ENCODE peak calls at places on chromosomes 16 and 17, in seven cellular contexts. S, B, X, R, A, W and V are unnamed samples. For H3K4me1, the result is how much of the 10 kb centered on the place peaks cover.

GRCh38 chr16:8863594-8864424 is 5.0 kb downstream of the CARHSP1 start:
- DNase-seq in B (no peak), X (no peak), W (peak), S (no peak), A (no peak), R (no peak), V (peak)

GRCh38 chr16:88638323-88639230 is at the start of gene IL17C:
- DNase-seq in A (no peak), R (no peak), S (peak), B (no peak), W (peak), X (no peak), V (no peak)

GRCh38 chr17:1031711-1032110 is 34.8 kb downstream of the TIMM22 start:
- DNase-seq in A (no peak), B (no peak), S (no peak), X (no peak), R (peak), W (no peak), V (no peak)

GRCh38 chr17:72943826-72944689 is 148.4 kb downstream of the SLC39A11 start:
- DNase-seq in R (no peak), X (no peak), W (no peak), B (no peak), A (no peak), S (no peak), V (no peak)

GRCh38 chr17:7014995-7015586 is 2.7 kb downstream of the RNASEK start:
- DNase-seq in R (no peak), W (no peak), A (no peak), X (no peak), B (no peak), S (peak), V (no peak)

GRCh38 chr17:4162775-4163498 is 19.9 kb downstream of the CYB5D2 start:
- DNase-seq in A (no peak), S (no peak), R (no peak), X (no peak), W (no peak), B (no peak), V (peak)

GRCh38 chr17:78476149-78476548 is 97.7 kb downstream of the PGS1 start:
- DNase-seq in B (no peak), A (no peak), S (no peak), X (no peak), W (no peak), R (no peak), V (no peak)

GRCh38 chr17:15154618-15155017 is 110.5 kb downstream of the PMP22 start:
- DNase-seq in S (no peak), R (no peak), B (no peak), X (no peak), A (no peak), W (no peak), V (no peak)

GRCh38 chr17:42313773-42314566 is 25.7 kb downstream of the STAT5A start:
- DNase-seq in A (no peak), R (no peak), S (peak), X (no peak), W (no peak), B (no peak), V (no peak)

GRCh38 chr17:72192409-72193192 is 71.8 kb downstream of the SOX9 start:
- DNase-seq in W (no peak), A (peak), X (no peak), R (no peak), B (no peak), S (peak), V (no peak)

GRCh38 chr17:7959503-7960253 is 27.7 kb downstream of the CNTROB start:
- DNase-seq in R (peak), X (no peak), W (no peak), S (peak), A (no peak), B (no peak), V (no peak)

GRCh38 chr16:85750827-85751641 is at the start of gene C16orf74:
- DNase-seq in X (no peak), W (peak), A (no peak), S (peak), R (peak), B (no peak), V (peak)

GRCh38 chr17:50541916-50542688 is 4.9 kb upstream of the SPATA20 start:
- DNase-seq in W (peak), X (no peak), B (peak), S (peak), A (peak), R (peak), V (peak)

GRCh38 chr17:2062571-2063183 is 7.8 kb downstream of the HIC1 start:
- DNase-seq in R (no peak), B (no peak), W (no peak), X (no peak), S (no peak), A (no peak), V (no peak)

GRCh38 chr17:13704333-13704732 is 102.6 kb upstream of the HS3ST3A1 start:
- DNase-seq in W (no peak), B (no peak), R (no peak), X (no peak), S (peak), A (no peak), V (no peak)

GRCh38 chr17:43767713-43768059 is 9.1 kb upstream of the SOST start:
- DNase-seq in R (no peak), S (no peak), A (no peak), B (no peak), X (no peak), W (peak), V (no peak)

GRCh38 chr17:38702166-38702899 is 2.7 kb upstream of the MLLT6 start:
- DNase-seq in A (peak), B (peak), W (peak), X (peak), S (peak), R (peak), V (peak)

GRCh38 chr16:29310852-29311314 is 95.6 kb downstream of the NPIPB11 start:
- DNase-seq in A (peak), W (peak), B (no peak), X (no peak), S (no peak), R (peak), V (no peak)

GRCh38 chr16:73071131-73071940 is 23.4 kb upstream of the ZFHX3 start:
- DNase-seq in R (no peak), A (no peak), W (peak), X (no peak), B (no peak), S (no peak), V (no peak)

GRCh38 chr17:57294629-57295501 is 38.5 kb downstream of the MSI2 start:
- DNase-seq in B (no peak), X (no peak), S (peak), W (no peak), R (no peak), A (no peak), V (peak)

GRCh38 chr17:18859256-18859655 is 1.3 kb downstream of the PRPSAP2 start:
- DNase-seq in X (no peak), W (no peak), A (no peak), B (no peak), S (no peak), R (no peak), V (no peak)

GRCh38 chr17:75679706-75680201 is 12.6 kb downstream of the SAP30BP start:
- DNase-seq in R (peak), A (no peak), S (peak), W (peak), B (no peak), X (no peak), V (no peak)

GRCh38 chr17:63696381-63696961 is 3.5 kb downstream of the LIMD2 start:
- DNase-seq in B (no peak), S (no peak), X (no peak), W (peak), R (no peak), A (no peak), V (peak)

GRCh38 chr17:17692353-17693252 is 11.3 kb downstream of the RAI1 start:
- DNase-seq in W (no peak), S (no peak), A (no peak), B (no peak), R (no peak), X (no peak), V (no peak)

GRCh38 chr17:17693253-17693954 is 12.1 kb downstream of the RAI1 start:
- DNase-seq in A (peak), X (no peak), R (peak), S (peak), W (peak), B (peak), V (peak)

GRCh38 chr17:17696075-17696474 is 14.8 kb downstream of the RAI1 start:
- DNase-seq in A (no peak), S (no peak), X (no peak), B (no peak), W (no peak), R (no peak), V (no peak)

GRCh38 chr17:17694229-17695081 is 13.2 kb downstream of the RAI1 start:
- DNase-seq in S (peak), B (peak), W (peak), X (no peak), R (peak), A (peak), V (peak)

GRCh38 chr17:17693955-17694228 is 12.6 kb downstream of the RAI1 start:
- DNase-seq in R (no peak), A (no peak), S (no peak), W (no peak), X (no peak), B (no peak), V (no peak)
- H3K4me1 ChIP-seq in R (half or more), A (under half), S (half or more), W (half or more), X (half or more), B (half or more), V (under half)

DNA sequence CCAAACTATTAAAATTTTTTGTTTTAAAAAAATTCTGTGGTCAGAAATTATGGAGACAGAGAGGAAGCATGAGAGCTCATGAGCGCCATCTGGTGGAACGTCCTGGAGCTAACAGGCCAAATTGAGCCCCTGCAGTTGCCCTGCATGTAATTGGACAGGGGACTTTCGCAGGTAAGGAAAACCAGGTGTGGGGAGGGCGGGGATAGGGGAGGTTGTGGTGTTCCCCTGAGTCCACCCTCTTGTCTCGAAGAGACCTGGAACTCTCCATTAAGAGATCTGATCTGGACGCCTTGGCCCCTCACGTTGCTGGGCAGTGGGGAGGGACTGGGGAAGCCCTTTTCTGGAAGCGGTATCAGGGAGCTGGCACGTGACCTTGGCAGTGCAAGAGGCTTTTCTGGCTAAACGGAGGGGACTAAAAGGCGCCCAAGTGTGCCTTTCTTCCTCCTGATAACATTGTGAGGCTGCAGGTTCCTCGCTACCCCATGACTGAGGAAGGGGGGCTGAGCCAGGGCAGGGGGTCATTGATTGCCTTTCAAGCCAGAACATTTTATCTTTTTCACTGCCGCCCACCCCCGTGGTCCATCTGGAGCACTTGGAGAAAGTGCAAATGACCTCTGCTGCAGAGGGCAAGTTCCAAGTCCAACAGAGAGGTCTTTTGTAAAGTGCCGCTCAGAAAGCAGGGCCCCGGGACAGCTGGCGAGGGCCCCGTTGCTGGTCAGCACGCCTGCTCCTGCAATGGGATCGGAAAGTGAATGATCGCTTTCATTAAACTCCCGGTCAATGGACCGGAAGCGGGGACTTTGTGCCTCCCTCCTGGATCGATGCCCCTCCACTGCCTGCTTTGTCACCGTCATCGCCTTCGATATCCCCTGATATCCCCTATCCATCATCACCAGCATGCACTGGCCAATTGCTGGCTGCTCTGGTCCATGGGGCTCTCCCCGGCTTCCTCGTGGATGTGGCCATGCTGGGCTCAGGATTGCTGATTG is 18.4 kb downstream of the PDILT start:
- DNase-seq in R (peak), S (peak), X (no peak), B (no peak), A (peak), W (peak), V (peak)
- H3K4me3 ChIP-seq in R (no peak), S (no peak), X (no peak), B (no peak), A (no peak), W (peak), V (no peak)

GRCh38 chr16:50284131-50284911 is 18.0 kb downstream of the ADCY7 start:
- DNase-seq in R (no peak), S (no peak), X (no peak), A (peak), W (peak), B (no peak), V (no peak)
- H3K4me1 ChIP-seq in R (under half), S (under half), X (under half), A (under half), W (half or more), B (under half), V (under half)

GRCh38 chr17:35797918-35798317 is 2.5 kb upstream of the MMP28 start:
- DNase-seq in R (no peak), X (no peak), S (no peak), W (no peak), B (no peak), A (no peak), V (no peak)

GRCh38 chr17:35797370-35797769 is 1.9 kb upstream of the MMP28 start:
- DNase-seq in X (no peak), R (no peak), A (no peak), W (no peak), S (no peak), B (no peak), V (no peak)

GRCh38 chr17:35795007-35795870 is at the start of gene MMP28:
- DNase-seq in B (no peak), R (no peak), X (no peak), A (no peak), W (peak), S (peak), V (peak)

GRCh38 chr17:35796942-35797341 is 1.5 kb upstream of the MMP28 start:
- DNase-seq in A (no peak), W (no peak), B (no peak), X (no peak), R (no peak), S (no peak), V (no peak)

GRCh38 chr17:35795871-35796265 is 427 bp upstream of the MMP28 start:
- DNase-seq in B (no peak), R (no peak), W (no peak), A (no peak), X (no peak), S (no peak), V (no peak)
- H3K4me3 ChIP-seq in B (peak), R (peak), W (peak), A (peak), X (peak), S (peak), V (peak)

GRCh38 chr16:19717781-19718623 is at the start of the genes IQCK and KNOP1:
- DNase-seq in R (peak), X (peak), A (peak), B (peak), W (peak), S (peak), V (peak)
- H3K4me1 ChIP-seq in R (under half), X (under half), A (under half), B (under half), W (under half), S (under half), V (under half)